ENCODE peak calls at places on chromosomes 12 and 14, in seven cellular contexts. One of them, this sample, is unnamed.

GRCh38 chr12:111767362-111768158 is 827 bp downstream of the ALDH2 start:
- DNase-seq in Calu3: peak
- DNase-seq in WTC11: peak
- DNase-seq in A549: peak
- DNase-seq in glutamatergic neuron: peak
- DNase-seq in testis: no peak
- DNase-seq in type B pancreatic cell: no peak
- DNase-seq in this sample: no peak

GRCh38 chr14:68894123-68894522 is 85.0 kb downstream of the ACTN1 start:
- DNase-seq in WTC11: no peak
- DNase-seq in glutamatergic neuron: no peak
- DNase-seq in Calu3: no peak
- DNase-seq in type B pancreatic cell: no peak
- DNase-seq in testis: no peak
- DNase-seq in A549: no peak
- DNase-seq in this sample: no peak

GRCh38 chr12:73106296-73106695 is 834.1 kb downstream of the TRHDE start:
- DNase-seq in type B pancreatic cell: no peak
- DNase-seq in WTC11: peak
- DNase-seq in glutamatergic neuron: no peak
- DNase-seq in Calu3: no peak
- DNase-seq in A549: no peak
- DNase-seq in testis: no peak
- DNase-seq in this sample: no peak

GRCh38 chr12:121626853-121627623 is 708 bp downstream of the ORAI1 start:
- DNase-seq in type B pancreatic cell: no peak
- DNase-seq in A549: peak
- DNase-seq in Calu3: peak
- DNase-seq in testis: peak
- DNase-seq in WTC11: peak
- DNase-seq in glutamatergic neuron: peak
- DNase-seq in this sample: no peak

GRCh38 chr14:81062816-81063215 is 107.4 kb downstream of the TSHR start:
- DNase-seq in Calu3: peak
- DNase-seq in WTC11: peak
- DNase-seq in testis: no peak
- DNase-seq in type B pancreatic cell: no peak
- DNase-seq in A549: peak
- DNase-seq in glutamatergic neuron: no peak
- DNase-seq in this sample: no peak

GRCh38 chr12:76237086-76237701 is 111.0 kb downstream of the BBS10 start:
- DNase-seq in A549: no peak
- DNase-seq in type B pancreatic cell: no peak
- DNase-seq in glutamatergic neuron: no peak
- DNase-seq in testis: no peak
- DNase-seq in Calu3: no peak
- DNase-seq in WTC11: no peak
- DNase-seq in this sample: no peak

GRCh38 chr12:11991604-11992003 is 79.1 kb upstream of the BCL2L14 start:
- DNase-seq in Calu3: no peak
- DNase-seq in glutamatergic neuron: no peak
- DNase-seq in type B pancreatic cell: no peak
- DNase-seq in testis: no peak
- DNase-seq in A549: no peak
- DNase-seq in WTC11: no peak
- DNase-seq in this sample: no peak

GRCh38 chr12:71392521-71393145 is 47.0 kb upstream of the LGR5 start:
- DNase-seq in WTC11: no peak
- DNase-seq in type B pancreatic cell: no peak
- DNase-seq in A549: peak
- DNase-seq in glutamatergic neuron: no peak
- DNase-seq in testis: peak
- DNase-seq in Calu3: peak
- DNase-seq in this sample: no peak

GRCh38 chr14:104687601-104688504 is 1.6 kb upstream of the INF2 start:
- DNase-seq in WTC11: peak
- DNase-seq in glutamatergic neuron: no peak
- DNase-seq in testis: peak
- DNase-seq in type B pancreatic cell: no peak
- DNase-seq in A549: peak
- DNase-seq in Calu3: peak
- DNase-seq in this sample: no peak

GRCh38 chr12:8912910-8913309 is 1.4 kb upstream of the PHC1 start:
- DNase-seq in type B pancreatic cell: no peak
- DNase-seq in WTC11: peak
- DNase-seq in glutamatergic neuron: no peak
- DNase-seq in Calu3: peak
- DNase-seq in A549: peak
- DNase-seq in testis: no peak
- DNase-seq in this sample: no peak

GRCh38 chr14:74257078-74257987 is 18.1 kb downstream of the VSX2 start:
- DNase-seq in Calu3: peak
- DNase-seq in WTC11: peak
- DNase-seq in type B pancreatic cell: no peak
- DNase-seq in glutamatergic neuron: peak
- DNase-seq in testis: peak
- DNase-seq in A549: peak
- DNase-seq in this sample: no peak

GRCh38 chr12:38662851-38663250 is 242.5 kb downstream of the CPNE8 start:
- DNase-seq in glutamatergic neuron: no peak
- DNase-seq in testis: no peak
- DNase-seq in A549: no peak
- DNase-seq in Calu3: no peak
- DNase-seq in type B pancreatic cell: no peak
- DNase-seq in WTC11: no peak
- DNase-seq in this sample: no peak

GRCh38 chr14:100022772-100023451 is 42.3 kb upstream of the EVL start:
- DNase-seq in A549: no peak
- DNase-seq in type B pancreatic cell: no peak
- DNase-seq in WTC11: no peak
- DNase-seq in testis: no peak
- DNase-seq in glutamatergic neuron: no peak
- DNase-seq in Calu3: no peak
- DNase-seq in this sample: no peak
- TF ChIP-seq CTCF in A549: no peak
- TF ChIP-seq CTCF in type B pancreatic cell: no peak
- TF ChIP-seq CTCF in WTC11: no peak
- TF ChIP-seq CTCF in testis: no peak
- TF ChIP-seq CTCF in glutamatergic neuron: no peak
- TF ChIP-seq CTCF in Calu3: no peak
- TF ChIP-seq CTCF in this sample: no peak

GRCh38 chr12:10498042-10498441 is 7.6 kb upstream of the EIF2S3B start:
- DNase-seq in Calu3: no peak
- DNase-seq in glutamatergic neuron: no peak
- DNase-seq in A549: no peak
- DNase-seq in WTC11: no peak
- DNase-seq in type B pancreatic cell: no peak
- DNase-seq in testis: no peak
- DNase-seq in this sample: no peak

GRCh38 chr12:10503460-10503859 is 2.2 kb upstream of the EIF2S3B start:
- DNase-seq in A549: no peak
- DNase-seq in testis: no peak
- DNase-seq in WTC11: no peak
- DNase-seq in Calu3: no peak
- DNase-seq in glutamatergic neuron: no peak
- DNase-seq in type B pancreatic cell: no peak
- DNase-seq in this sample: no peak

GRCh38 chr12:10505620-10506019 is at the start of gene EIF2S3B:
- DNase-seq in WTC11: no peak
- DNase-seq in testis: peak
- DNase-seq in glutamatergic neuron: no peak
- DNase-seq in type B pancreatic cell: no peak
- DNase-seq in A549: no peak
- DNase-seq in Calu3: no peak
- DNase-seq in this sample: no peak

GRCh38 chr12:10497602-10498001 is 8.1 kb upstream of the EIF2S3B start:
- DNase-seq in testis: no peak
- DNase-seq in glutamatergic neuron: no peak
- DNase-seq in WTC11: no peak
- DNase-seq in A549: no peak
- DNase-seq in type B pancreatic cell: no peak
- DNase-seq in Calu3: no peak
- DNase-seq in this sample: no peak

DNA sequence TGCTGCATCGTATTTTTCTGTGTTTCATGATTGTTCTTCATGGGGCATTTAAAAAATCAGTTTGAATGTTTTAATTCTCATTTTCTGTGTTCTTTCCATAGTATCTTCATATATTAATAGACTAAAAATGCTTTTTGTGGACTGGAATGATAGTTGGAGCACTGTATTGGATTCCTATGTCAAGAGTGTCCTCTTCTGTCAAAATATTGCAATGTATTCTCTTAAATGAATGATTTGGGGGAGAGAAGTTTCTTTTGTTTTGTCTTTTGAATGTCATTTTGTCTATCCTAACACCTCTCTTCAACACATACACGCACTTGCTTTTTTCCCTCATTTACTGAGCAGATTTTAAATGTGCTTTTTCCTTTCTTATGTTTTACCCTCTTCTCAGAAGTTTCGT is 4.7 kb upstream of the EIF2S3B start:
- DNase-seq in type B pancreatic cell: no peak
- DNase-seq in glutamatergic neuron: no peak
- DNase-seq in Calu3: no peak
- DNase-seq in testis: no peak
- DNase-seq in A549: peak
- DNase-seq in WTC11: no peak
- DNase-seq in this sample: no peak
- TF ChIP-seq CTCF in type B pancreatic cell: no peak
- TF ChIP-seq CTCF in glutamatergic neuron: no peak
- TF ChIP-seq CTCF in Calu3: no peak
- TF ChIP-seq CTCF in testis: no peak
- TF ChIP-seq CTCF in A549: peak
- TF ChIP-seq CTCF in WTC11: no peak
- TF ChIP-seq CTCF in this sample: no peak

GRCh38 chr12:65681226-65681625 is 143.1 kb upstream of the HMGA2 start:
- DNase-seq in A549: no peak
- DNase-seq in type B pancreatic cell: no peak
- DNase-seq in WTC11: no peak
- DNase-seq in Calu3: no peak
- DNase-seq in testis: no peak
- DNase-seq in glutamatergic neuron: no peak
- DNase-seq in this sample: no peak

GRCh38 chr12:65684906-65685305 is 139.4 kb upstream of the HMGA2 start:
- DNase-seq in Calu3: no peak
- DNase-seq in WTC11: no peak
- DNase-seq in testis: no peak
- DNase-seq in glutamatergic neuron: no peak
- DNase-seq in type B pancreatic cell: no peak
- DNase-seq in A549: no peak
- DNase-seq in this sample: no peak

GRCh38 chr12:65682145-65682544 is 142.1 kb upstream of the HMGA2 start:
- DNase-seq in testis: no peak
- DNase-seq in glutamatergic neuron: no peak
- DNase-seq in WTC11: no peak
- DNase-seq in A549: no peak
- DNase-seq in Calu3: no peak
- DNase-seq in type B pancreatic cell: no peak
- DNase-seq in this sample: no peak

GRCh38 chr12:65689508-65689907 is 134.8 kb upstream of the HMGA2 start:
- DNase-seq in glutamatergic neuron: no peak
- DNase-seq in A549: no peak
- DNase-seq in Calu3: no peak
- DNase-seq in WTC11: no peak
- DNase-seq in type B pancreatic cell: no peak
- DNase-seq in testis: no peak
- DNase-seq in this sample: no peak

DNA sequence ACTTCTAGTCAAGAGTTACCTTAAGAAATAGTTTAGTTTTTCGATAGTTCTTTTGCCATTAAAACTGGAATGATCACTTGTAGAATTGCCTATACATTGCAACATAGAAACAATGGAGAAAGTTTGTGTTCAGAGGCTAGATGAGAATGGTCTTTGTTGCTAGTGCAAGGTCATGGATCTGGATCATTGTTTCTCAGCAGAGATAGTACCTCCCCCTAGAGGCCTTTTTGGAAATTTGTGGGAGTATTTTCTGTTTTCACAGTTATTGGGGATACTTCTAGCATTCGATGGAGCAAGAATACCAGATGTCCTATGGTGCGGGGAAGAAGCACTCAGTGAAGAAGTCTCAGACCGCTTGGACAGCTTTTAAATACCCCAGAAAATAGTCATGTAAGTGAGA is 138.8 kb upstream of the HMGA2 start:
- DNase-seq in type B pancreatic cell: no peak
- DNase-seq in Calu3: peak
- DNase-seq in glutamatergic neuron: no peak
- DNase-seq in A549: peak
- DNase-seq in WTC11: no peak
- DNase-seq in testis: no peak
- DNase-seq in this sample: no peak
- TF ChIP-seq CTCF in type B pancreatic cell: peak
- TF ChIP-seq CTCF in Calu3: peak
- TF ChIP-seq CTCF in glutamatergic neuron: peak
- TF ChIP-seq CTCF in A549: peak
- TF ChIP-seq CTCF in WTC11: no peak
- TF ChIP-seq CTCF in testis: no peak
- TF ChIP-seq CTCF in this sample: no peak

DNA sequence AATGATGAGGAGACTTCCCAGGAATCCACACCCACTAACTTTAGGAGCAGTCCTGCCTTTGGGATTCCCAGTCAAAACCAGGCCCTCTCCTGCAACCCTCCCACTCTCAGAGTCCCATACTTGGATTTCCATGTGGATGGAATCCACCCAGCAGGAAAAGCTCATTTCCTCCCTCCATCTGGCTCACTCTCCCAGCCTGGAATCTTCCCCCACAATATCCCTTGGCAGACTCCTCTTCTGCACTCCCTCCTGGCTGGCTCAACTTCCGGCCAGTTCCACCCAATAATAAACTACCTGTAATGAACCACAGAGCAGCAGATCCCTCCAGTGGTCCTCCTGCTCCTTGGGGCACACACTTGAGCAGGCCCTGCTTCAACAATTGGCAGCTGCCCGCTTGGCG is 102.8 kb upstream of the EGLN3 start:
- DNase-seq in testis: peak
- DNase-seq in WTC11: no peak
- DNase-seq in A549: no peak
- DNase-seq in Calu3: no peak
- DNase-seq in glutamatergic neuron: no peak
- DNase-seq in type B pancreatic cell: peak
- DNase-seq in this sample: no peak
- TF ChIP-seq CTCF in testis: no peak
- TF ChIP-seq CTCF in WTC11: no peak
- TF ChIP-seq CTCF in A549: no peak
- TF ChIP-seq CTCF in Calu3: no peak
- TF ChIP-seq CTCF in glutamatergic neuron: no peak
- TF ChIP-seq CTCF in type B pancreatic cell: no peak
- TF ChIP-seq CTCF in this sample: no peak

GRCh38 chr14:63852817-63853730 is at the start of gene SYNE2:
- DNase-seq in testis: peak
- DNase-seq in glutamatergic neuron: peak
- DNase-seq in type B pancreatic cell: peak
- DNase-seq in A549: peak
- DNase-seq in WTC11: peak
- DNase-seq in Calu3: peak
- DNase-seq in this sample: no peak
- TF ChIP-seq CTCF in testis: no peak
- TF ChIP-seq CTCF in glutamatergic neuron: no peak
- TF ChIP-seq CTCF in type B pancreatic cell: peak
- TF ChIP-seq CTCF in A549: peak
- TF ChIP-seq CTCF in WTC11: no peak
- TF ChIP-seq CTCF in Calu3: no peak
- TF ChIP-seq CTCF in this sample: no peak